ENCODE peak calls at places on chromosome 15, in seven cellular contexts. P, V, K, W, M, A and T are unnamed samples. For H3K4me1, the result is how much of the 10 kb centered on the place peaks cover.

GRCh38 chr15:70976856-70977255 is 84.2 kb downstream of the LRRC49 start:
- DNase-seq in P (no peak), V (no peak), K (no peak), W (no peak), M (no peak), A (no peak), T (no peak)

GRCh38 chr15:49881433-49881832 is 237.6 kb downstream of the ATP8B4 start:
- DNase-seq in P (no peak), V (no peak), K (no peak), W (no peak), M (no peak), A (no peak), T (no peak)

GRCh38 chr15:52567886-52568568 is 803 bp downstream of the ARPP19 start:
- DNase-seq in P (peak), V (peak), K (peak), W (peak), M (no peak), A (no peak), T (peak)

GRCh38 chr15:36449084-36449661 is 130.3 kb upstream of the CDIN1 start:
- DNase-seq in P (no peak), V (no peak), K (no peak), W (no peak), M (peak), A (no peak), T (no peak)

GRCh38 chr15:58564967-58565366 is 133.2 kb downstream of the LIPC start:
- DNase-seq in P (no peak), V (no peak), K (no peak), W (no peak), M (no peak), A (no peak), T (no peak)

GRCh38 chr15:75578206-75578947 is 738 bp downstream of the PTPN9 start:
- DNase-seq in P (peak), V (peak), K (no peak), W (no peak), M (peak), A (peak), T (no peak)

GRCh38 chr15:81194723-81195122 is 2.0 kb upstream of the IL16 start:
- DNase-seq in P (no peak), V (no peak), K (no peak), W (no peak), M (no peak), A (no peak), T (no peak)

GRCh38 chr15:52023169-52023922 is 4.3 kb downstream of the MAPK6 start:
- DNase-seq in P (no peak), V (no peak), K (no peak), W (no peak), M (no peak), A (no peak), T (no peak)

GRCh38 chr15:64164436-64164835 is 1.6 kb upstream of the PPIB start:
- DNase-seq in P (no peak), V (no peak), K (no peak), W (no peak), M (no peak), A (no peak), T (no peak)

GRCh38 chr15:76844096-76844495 is 61.0 kb downstream of the SCAPER start:
- DNase-seq in P (no peak), V (no peak), K (no peak), W (no peak), M (no peak), A (no peak), T (no peak)

GRCh38 chr15:73298522-73298921 is 70.2 kb downstream of the HCN4 start:
- DNase-seq in P (no peak), V (no peak), K (no peak), W (no peak), M (no peak), A (no peak), T (no peak)
- H3K4me1 ChIP-seq in P (under half), V (under half), K (under half), W (under half), M (under half), A (under half), T (under half)

DNA sequence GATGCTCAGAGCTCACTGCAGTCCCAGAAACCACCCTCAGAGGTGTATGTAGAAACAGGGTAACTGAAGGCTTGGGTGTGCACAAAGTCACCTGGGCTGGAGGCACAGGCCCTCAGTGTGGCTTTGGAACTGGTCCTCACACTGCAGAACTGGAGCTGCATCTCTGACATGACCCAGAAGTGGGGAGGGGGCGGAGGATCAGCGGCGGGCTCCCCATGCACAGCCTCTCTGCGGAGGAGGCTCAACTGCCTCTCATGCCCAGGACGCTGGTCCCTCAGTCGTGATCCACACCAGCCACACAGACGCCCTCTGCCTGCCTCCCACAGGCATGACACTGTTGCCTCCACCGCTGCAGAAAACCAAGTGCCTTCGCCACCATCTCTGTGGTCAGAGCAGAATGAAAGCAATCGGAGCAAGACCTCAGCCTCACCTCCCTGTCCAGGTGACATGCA is 73.7 kb downstream of the TM2D3 start:
- DNase-seq in P (no peak), V (no peak), K (no peak), W (peak), M (peak), A (no peak), T (no peak)
- H3K4me1 ChIP-seq in P (under half), V (under half), K (under half), W (under half), M (under half), A (under half), T (under half)

DNA sequence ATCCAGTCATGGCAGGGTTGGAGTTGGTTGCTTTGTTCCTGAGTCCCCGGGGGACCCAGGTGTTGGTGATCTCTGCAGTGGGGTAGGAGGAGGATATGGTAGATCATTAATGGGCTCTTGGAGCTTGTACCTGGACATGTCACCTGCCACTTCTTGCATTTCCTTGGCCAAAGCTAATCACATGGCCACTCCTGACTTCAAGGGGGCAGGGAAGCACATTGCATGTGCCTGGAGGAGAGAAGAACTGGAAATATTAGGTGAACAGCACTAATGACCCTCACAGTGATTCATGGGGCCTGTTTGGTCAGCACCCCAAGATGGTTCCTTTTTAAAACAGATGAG is 87.1 kb upstream of the MYZAP start:
- DNase-seq in P (no peak), V (no peak), K (no peak), W (no peak), M (no peak), A (no peak), T (no peak)
- H3K4me1 ChIP-seq in P (under half), V (half or more), K (under half), W (half or more), M (under half), A (under half), T (under half)

GRCh38 chr15:78384651-78385050 is 44.5 kb downstream of the CRABP1 start:
- DNase-seq in P (no peak), V (no peak), K (no peak), W (no peak), M (no peak), A (no peak), T (no peak)
- H3K4me1 ChIP-seq in P (under half), V (under half), K (under half), W (under half), M (under half), A (under half), T (under half)